ENCODE peak calls at places on chromosomes 16 and 17, in ten cellular contexts. N is effector memory CD4-positive, alpha-beta T cell; G is heart right ventricle; Y is CD8-positive, alpha-beta T cell; T is tibial artery; S is ovary; V is CD8-positive, alpha-beta memory T cell; W is left ventricle myocardium inferior; I is neural progenitor cell; U is PC-9. F is an unnamed sample. For H3K4me1, H3K9me3 and H3K36me3, the result is how much of the 10 kb centered on the place peaks cover.

GRCh38 chr16:80931985-80932720 is 74.5 kb downstream of the CMC2 start:
- DNase-seq in N (no peak), G (peak), Y (no peak), T (peak), S (peak), V (no peak), W (peak), I (peak), U (peak), F (no peak)

GRCh38 chr16:20859699-20860098 is 40.5 kb downstream of the DCUN1D3 start:
- DNase-seq in N (no peak), G (no peak), Y (no peak), T (no peak), S (no peak), V (no peak), W (peak), I (no peak), U (no peak), F (no peak)

GRCh38 chr16:12959072-12959471 is 57.7 kb downstream of the SHISA9 start:
- DNase-seq in N (no peak), G (no peak), Y (no peak), T (no peak), S (no peak), V (no peak), W (no peak), I (no peak), U (no peak), F (no peak)

GRCh38 chr17:42279776-42280630 is 3.8 kb upstream of the STAT5B start:
- DNase-seq in N (no peak), G (no peak), Y (no peak), T (no peak), S (peak), V (no peak), W (no peak), I (no peak), U (no peak), F (no peak)

GRCh38 chr17:52178013-52178412 is 19.5 kb upstream of the CA10 start:
- DNase-seq in N (no peak), G (no peak), Y (no peak), T (no peak), S (no peak), V (no peak), W (no peak), I (no peak), U (no peak), F (no peak)

GRCh38 chr16:46732561-46732960 is 15.6 kb downstream of the MYLK3 start:
- DNase-seq in N (no peak), G (no peak), Y (no peak), T (no peak), S (no peak), V (no peak), W (no peak), I (no peak), U (no peak), F (no peak)

GRCh38 chr16:66255647-66256046 is 110.8 kb upstream of the CDH5 start:
- DNase-seq in N (no peak), G (no peak), Y (no peak), T (peak), S (no peak), V (no peak), W (no peak), I (no peak), U (no peak), F (no peak)

GRCh38 chr17:74852237-74853047 is 7.2 kb downstream of the GRIN2C start:
- DNase-seq in N (peak), G (no peak), Y (peak), T (no peak), S (no peak), V (peak), W (no peak), I (peak), U (no peak), F (no peak)

GRCh38 chr17:43595466-43595865 is 49.3 kb upstream of the ETV4 start:
- DNase-seq in N (no peak), G (no peak), Y (no peak), T (no peak), S (no peak), V (no peak), W (no peak), I (no peak), U (peak), F (no peak)

GRCh38 chr17:66720567-66720966 is 114.3 kb upstream of the CACNG5 start:
- DNase-seq in N (no peak), G (no peak), Y (no peak), T (no peak), S (no peak), V (no peak), W (no peak), I (no peak), U (no peak), F (no peak)

GRCh38 chr16:50838165-50838564 is 96.3 kb downstream of the CYLD start:
- DNase-seq in N (no peak), G (no peak), Y (no peak), T (no peak), S (no peak), V (no peak), W (no peak), I (no peak), U (no peak), F (no peak)

GRCh38 chr17:78315355-78316114 is 44.3 kb downstream of the SOCS3 start:
- DNase-seq in N (peak), G (peak), Y (peak), T (peak), S (peak), V (no peak), W (peak), I (no peak), U (peak), F (peak)

GRCh38 chr17:20276430-20276829 is 190.9 kb downstream of the LGALS9B start:
- DNase-seq in N (no peak), G (no peak), Y (no peak), T (no peak), S (no peak), V (no peak), W (no peak), I (no peak), U (no peak), F (no peak)
- H3K4me1 ChIP-seq in N (under half), G (under half), Y (half or more), T (under half), S (under half), V (half or more), W (under half), I (under half), U (under half), F (under half)

GRCh38 chr16:89210165-89210903 is 7.2 kb upstream of the ZNF778 start:
- DNase-seq in N (no peak), G (no peak), Y (no peak), T (no peak), S (no peak), V (no peak), W (no peak), I (no peak), U (no peak), F (no peak)
- H3K9me3 ChIP-seq in N (under half), G (under half), Y (under half), T (under half), S (under half), V (under half), W (under half), I (under half), U (under half), F (under half)

GRCh38 chr17:7589891-7590611 is at the start of gene SOX15:
- DNase-seq in N (no peak), G (no peak), Y (no peak), T (no peak), S (no peak), V (no peak), W (no peak), I (peak), U (peak), F (no peak)

GRCh38 chr17:7591596-7591995 is 1.7 kb upstream of the SOX15 start:
- DNase-seq in N (no peak), G (no peak), Y (no peak), T (no peak), S (no peak), V (no peak), W (no peak), I (no peak), U (no peak), F (no peak)

GRCh38 chr17:7593296-7593695 is 3.4 kb upstream of the SOX15 start:
- DNase-seq in N (no peak), G (no peak), Y (no peak), T (no peak), S (no peak), V (no peak), W (no peak), I (no peak), U (no peak), F (no peak)

GRCh38 chr17:7590743-7591142 is 849 bp upstream of the SOX15 start:
- DNase-seq in N (no peak), G (no peak), Y (no peak), T (no peak), S (no peak), V (no peak), W (no peak), I (peak), U (peak), F (no peak)

GRCh38 chr17:7592422-7593021 is 2.6 kb upstream of the SOX15 start:
- DNase-seq in N (no peak), G (no peak), Y (no peak), T (no peak), S (no peak), V (no peak), W (no peak), I (no peak), U (no peak), F (no peak)
- H3K36me3 ChIP-seq in N (half or more), G (half or more), Y (under half), T (half or more), S (under half), V (under half), W (half or more), I (under half), U (under half), F (half or more)

GRCh38 chr16:31458073-31458834 is 1.0 kb upstream of the ARMC5 start:
- DNase-seq in N (peak), G (peak), Y (peak), T (peak), S (peak), V (peak), W (no peak), I (peak), U (peak), F (no peak)

GRCh38 chr16:31460582-31461002 is 1.3 kb downstream of the ARMC5 start:
- DNase-seq in N (no peak), G (no peak), Y (no peak), T (peak), S (no peak), V (no peak), W (no peak), I (peak), U (no peak), F (no peak)

GRCh38 chr16:31459722-31460581 is 651 bp downstream of the ARMC5 start:
- DNase-seq in N (peak), G (peak), Y (peak), T (peak), S (peak), V (peak), W (peak), I (peak), U (peak), F (peak)

GRCh38 chr16:31456988-31457360 is 2.3 kb upstream of the ARMC5 start:
- DNase-seq in N (no peak), G (no peak), Y (no peak), T (peak), S (no peak), V (no peak), W (no peak), I (no peak), U (no peak), F (no peak)

DNA sequence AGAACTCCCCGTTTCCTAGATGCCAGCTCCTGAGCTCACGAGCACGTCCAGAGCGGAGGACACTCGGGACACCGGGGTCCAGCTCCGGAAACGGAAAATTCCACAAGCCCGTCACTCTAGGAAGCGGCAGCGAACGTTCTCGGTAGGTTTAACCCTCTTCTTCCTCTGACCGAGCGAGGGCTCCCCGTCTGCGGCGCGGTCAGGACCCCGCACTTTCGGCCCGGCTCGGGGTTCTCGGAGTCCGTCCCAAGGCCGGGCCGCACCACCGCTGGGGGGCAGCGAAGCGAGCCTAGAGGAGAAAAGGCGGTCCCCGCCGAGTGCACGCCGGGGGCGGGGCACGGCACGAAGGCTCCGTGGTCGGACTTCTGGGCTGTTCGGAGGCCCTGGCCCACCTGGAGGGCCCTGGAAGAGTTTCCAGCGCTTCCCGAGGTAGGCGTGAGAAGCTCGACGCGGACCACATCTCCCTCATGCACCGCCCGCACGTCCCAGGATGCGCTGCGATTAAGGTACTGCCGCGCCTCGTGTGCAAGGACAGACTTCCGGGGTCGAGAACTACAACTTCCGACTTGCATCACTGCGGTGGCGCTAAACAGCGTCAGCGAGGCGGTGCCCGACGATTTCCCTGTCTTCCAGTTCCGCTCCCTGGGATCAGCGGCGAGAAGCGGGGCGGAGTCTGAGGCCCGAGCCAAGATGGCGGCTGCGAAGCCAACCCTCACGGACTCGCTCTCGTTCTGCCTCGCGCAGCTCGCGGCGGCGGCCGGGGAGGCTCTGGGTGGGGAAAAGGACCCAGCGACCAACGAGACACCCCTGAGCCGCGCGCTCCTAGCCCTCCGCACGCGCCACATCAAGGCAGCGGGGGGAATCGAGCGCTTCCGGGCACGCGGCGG is at the start of gene ARMC5:
- DNase-seq in N (peak), G (peak), Y (peak), T (peak), S (peak), V (peak), W (peak), I (peak), U (peak), F (peak)
- H3K4me1 ChIP-seq in N (under half), G (under half), Y (under half), T (half or more), S (under half), V (under half), W (half or more), I (under half), U (under half), F (under half)